ENCODE peak calls at places on chromosomes 13 and 19, in four cellular contexts. One of them, this sample, is unnamed.

GRCh38 chr13:52869050-52869449 is 20.6 kb upstream of the PCDH8 start:
- DNase-seq in ecto neural progenitor cell: no peak
- DNase-seq in stimulated activated CD4-positive, alpha-beta T cell treated with anti-CD3 and anti-CD28 coated beads, Interleukin-1b, Interleukin-23, amount 100 ng/mL, for 1 hour: no peak
- DNase-seq in KBM-7: no peak
- DNase-seq in this sample: no peak

GRCh38 chr13:24360106-24360505 is 50.7 kb downstream of the C1QTNF9 start:
- DNase-seq in KBM-7: no peak
- DNase-seq in stimulated activated CD4-positive, alpha-beta T cell treated with anti-CD3 and anti-CD28 coated beads, Interleukin-1b, Interleukin-23, amount 100 ng/mL, for 1 hour: no peak
- DNase-seq in ecto neural progenitor cell: no peak
- DNase-seq in this sample: no peak

GRCh38 chr19:40523322-40524047 is 53.2 kb upstream of the SHKBP1 start:
- DNase-seq in stimulated activated CD4-positive, alpha-beta T cell treated with anti-CD3 and anti-CD28 coated beads, Interleukin-1b, Interleukin-23, amount 100 ng/mL, for 1 hour: no peak
- DNase-seq in KBM-7: peak
- DNase-seq in ecto neural progenitor cell: peak
- DNase-seq in this sample: no peak

GRCh38 chr13:19672990-19673389 is 39.5 kb downstream of the MPHOSPH8 start:
- DNase-seq in stimulated activated CD4-positive, alpha-beta T cell treated with anti-CD3 and anti-CD28 coated beads, Interleukin-1b, Interleukin-23, amount 100 ng/mL, for 1 hour: no peak
- DNase-seq in KBM-7: no peak
- DNase-seq in ecto neural progenitor cell: no peak
- DNase-seq in this sample: no peak

GRCh38 chr19:19342086-19343015 is 21.7 kb downstream of the MAU2 start:
- DNase-seq in ecto neural progenitor cell: peak
- DNase-seq in KBM-7: peak
- DNase-seq in stimulated activated CD4-positive, alpha-beta T cell treated with anti-CD3 and anti-CD28 coated beads, Interleukin-1b, Interleukin-23, amount 100 ng/mL, for 1 hour: no peak
- DNase-seq in this sample: no peak

GRCh38 chr13:94758571-94758970 is 46.2 kb upstream of the SOX21 start:
- DNase-seq in ecto neural progenitor cell: no peak
- DNase-seq in stimulated activated CD4-positive, alpha-beta T cell treated with anti-CD3 and anti-CD28 coated beads, Interleukin-1b, Interleukin-23, amount 100 ng/mL, for 1 hour: no peak
- DNase-seq in KBM-7: no peak
- DNase-seq in this sample: no peak

GRCh38 chr13:43783820-43784219 is 3.0 kb downstream of the ENOX1 start:
- DNase-seq in ecto neural progenitor cell: no peak
- DNase-seq in KBM-7: peak
- DNase-seq in stimulated activated CD4-positive, alpha-beta T cell treated with anti-CD3 and anti-CD28 coated beads, Interleukin-1b, Interleukin-23, amount 100 ng/mL, for 1 hour: no peak
- DNase-seq in this sample: no peak

GRCh38 chr13:43785681-43786471 is 896 bp downstream of the ENOX1 start:
- DNase-seq in ecto neural progenitor cell: peak
- DNase-seq in KBM-7: peak
- DNase-seq in stimulated activated CD4-positive, alpha-beta T cell treated with anti-CD3 and anti-CD28 coated beads, Interleukin-1b, Interleukin-23, amount 100 ng/mL, for 1 hour: no peak
- DNase-seq in this sample: no peak

GRCh38 chr19:15813916-15814315 is 1.5 kb downstream of the OR10H1 start:
- DNase-seq in ecto neural progenitor cell: no peak
- DNase-seq in KBM-7: no peak
- DNase-seq in stimulated activated CD4-positive, alpha-beta T cell treated with anti-CD3 and anti-CD28 coated beads, Interleukin-1b, Interleukin-23, amount 100 ng/mL, for 1 hour: no peak
- DNase-seq in this sample: no peak

GRCh38 chr13:51869921-51870320 is 8.2 kb downstream of the CCDC70 start:
- DNase-seq in ecto neural progenitor cell: no peak
- DNase-seq in KBM-7: no peak
- DNase-seq in stimulated activated CD4-positive, alpha-beta T cell treated with anti-CD3 and anti-CD28 coated beads, Interleukin-1b, Interleukin-23, amount 100 ng/mL, for 1 hour: no peak
- DNase-seq in this sample: no peak

GRCh38 chr13:46146898-46147297 is 35.1 kb downstream of the LCP1 start:
- DNase-seq in stimulated activated CD4-positive, alpha-beta T cell treated with anti-CD3 and anti-CD28 coated beads, Interleukin-1b, Interleukin-23, amount 100 ng/mL, for 1 hour: no peak
- DNase-seq in KBM-7: no peak
- DNase-seq in ecto neural progenitor cell: peak
- DNase-seq in this sample: no peak

GRCh38 chr13:46578590-46578975 is 25.6 kb downstream of the LRCH1 start:
- DNase-seq in KBM-7: no peak
- DNase-seq in ecto neural progenitor cell: no peak
- DNase-seq in stimulated activated CD4-positive, alpha-beta T cell treated with anti-CD3 and anti-CD28 coated beads, Interleukin-1b, Interleukin-23, amount 100 ng/mL, for 1 hour: no peak
- DNase-seq in this sample: no peak

GRCh38 chr19:3970313-3970807 is 539 bp downstream of the DAPK3 start:
- DNase-seq in ecto neural progenitor cell: no peak
- DNase-seq in stimulated activated CD4-positive, alpha-beta T cell treated with anti-CD3 and anti-CD28 coated beads, Interleukin-1b, Interleukin-23, amount 100 ng/mL, for 1 hour: no peak
- DNase-seq in KBM-7: no peak
- DNase-seq in this sample: no peak

GRCh38 chr13:32060319-32060924 is 28.8 kb downstream of the FRY start:
- DNase-seq in KBM-7: no peak
- DNase-seq in stimulated activated CD4-positive, alpha-beta T cell treated with anti-CD3 and anti-CD28 coated beads, Interleukin-1b, Interleukin-23, amount 100 ng/mL, for 1 hour: no peak
- DNase-seq in ecto neural progenitor cell: no peak
- DNase-seq in this sample: no peak

GRCh38 chr13:44758595-44759221 is 182.6 kb upstream of the TSC22D1 start:
- DNase-seq in KBM-7: no peak
- DNase-seq in stimulated activated CD4-positive, alpha-beta T cell treated with anti-CD3 and anti-CD28 coated beads, Interleukin-1b, Interleukin-23, amount 100 ng/mL, for 1 hour: no peak
- DNase-seq in ecto neural progenitor cell: no peak
- DNase-seq in this sample: no peak

GRCh38 chr13:29886446-29886845 is 36.0 kb upstream of the UBL3 start:
- DNase-seq in KBM-7: no peak
- DNase-seq in stimulated activated CD4-positive, alpha-beta T cell treated with anti-CD3 and anti-CD28 coated beads, Interleukin-1b, Interleukin-23, amount 100 ng/mL, for 1 hour: no peak
- DNase-seq in ecto neural progenitor cell: no peak
- DNase-seq in this sample: no peak

GRCh38 chr19:32870154-32870573 is 597 bp upstream of the SLC7A9 start:
- DNase-seq in stimulated activated CD4-positive, alpha-beta T cell treated with anti-CD3 and anti-CD28 coated beads, Interleukin-1b, Interleukin-23, amount 100 ng/mL, for 1 hour: no peak
- DNase-seq in KBM-7: no peak
- DNase-seq in ecto neural progenitor cell: peak
- DNase-seq in this sample: no peak

GRCh38 chr19:51026554-51026831 is at the start of gene KLK11:
- DNase-seq in KBM-7: no peak
- DNase-seq in ecto neural progenitor cell: no peak
- DNase-seq in stimulated activated CD4-positive, alpha-beta T cell treated with anti-CD3 and anti-CD28 coated beads, Interleukin-1b, Interleukin-23, amount 100 ng/mL, for 1 hour: no peak
- DNase-seq in this sample: no peak

GRCh38 chr19:42284641-42285341 is 15.7 kb downstream of the CIC start:
- DNase-seq in KBM-7: peak
- DNase-seq in ecto neural progenitor cell: peak
- DNase-seq in stimulated activated CD4-positive, alpha-beta T cell treated with anti-CD3 and anti-CD28 coated beads, Interleukin-1b, Interleukin-23, amount 100 ng/mL, for 1 hour: no peak
- DNase-seq in this sample: no peak

GRCh38 chr13:108960006-108960405 is 330.6 kb downstream of the MYO16 start:
- DNase-seq in stimulated activated CD4-positive, alpha-beta T cell treated with anti-CD3 and anti-CD28 coated beads, Interleukin-1b, Interleukin-23, amount 100 ng/mL, for 1 hour: no peak
- DNase-seq in ecto neural progenitor cell: no peak
- DNase-seq in KBM-7: no peak
- DNase-seq in this sample: no peak

GRCh38 chr19:49080392-49080791 is 4.9 kb upstream of the SNRNP70 start:
- DNase-seq in ecto neural progenitor cell: no peak
- DNase-seq in stimulated activated CD4-positive, alpha-beta T cell treated with anti-CD3 and anti-CD28 coated beads, Interleukin-1b, Interleukin-23, amount 100 ng/mL, for 1 hour: no peak
- DNase-seq in KBM-7: no peak
- DNase-seq in this sample: no peak

GRCh38 chr19:29260477-29261317 is 47.7 kb upstream of the UQCRFS1 start:
- DNase-seq in stimulated activated CD4-positive, alpha-beta T cell treated with anti-CD3 and anti-CD28 coated beads, Interleukin-1b, Interleukin-23, amount 100 ng/mL, for 1 hour: no peak
- DNase-seq in KBM-7: peak
- DNase-seq in ecto neural progenitor cell: peak
- DNase-seq in this sample: peak

GRCh38 chr19:54299515-54299914 is 13.5 kb downstream of the LILRA5 start:
- DNase-seq in ecto neural progenitor cell: no peak
- DNase-seq in stimulated activated CD4-positive, alpha-beta T cell treated with anti-CD3 and anti-CD28 coated beads, Interleukin-1b, Interleukin-23, amount 100 ng/mL, for 1 hour: no peak
- DNase-seq in KBM-7: no peak
- DNase-seq in this sample: no peak

GRCh38 chr13:100100115-100100879 is 11.4 kb downstream of the PCCA start:
- DNase-seq in KBM-7: peak
- DNase-seq in stimulated activated CD4-positive, alpha-beta T cell treated with anti-CD3 and anti-CD28 coated beads, Interleukin-1b, Interleukin-23, amount 100 ng/mL, for 1 hour: no peak
- DNase-seq in ecto neural progenitor cell: no peak
- DNase-seq in this sample: no peak

GRCh38 chr13:22926176-22927007 is 254.4 kb upstream of the SGCG start:
- DNase-seq in stimulated activated CD4-positive, alpha-beta T cell treated with anti-CD3 and anti-CD28 coated beads, Interleukin-1b, Interleukin-23, amount 100 ng/mL, for 1 hour: no peak
- DNase-seq in ecto neural progenitor cell: peak
- DNase-seq in KBM-7: no peak
- DNase-seq in this sample: no peak

GRCh38 chr13:114057131-114058050 is 75.0 kb downstream of the RASA3 start:
- DNase-seq in ecto neural progenitor cell: no peak
- DNase-seq in stimulated activated CD4-positive, alpha-beta T cell treated with anti-CD3 and anti-CD28 coated beads, Interleukin-1b, Interleukin-23, amount 100 ng/mL, for 1 hour: no peak
- DNase-seq in KBM-7: no peak
- DNase-seq in this sample: no peak

GRCh38 chr13:114128624-114129522 is 3.5 kb downstream of the RASA3 start:
- DNase-seq in KBM-7: peak
- DNase-seq in stimulated activated CD4-positive, alpha-beta T cell treated with anti-CD3 and anti-CD28 coated beads, Interleukin-1b, Interleukin-23, amount 100 ng/mL, for 1 hour: peak
- DNase-seq in ecto neural progenitor cell: no peak
- DNase-seq in this sample: no peak

GRCh38 chr13:46181799-46182490 is at the start of gene LCP1:
- DNase-seq in KBM-7: peak
- DNase-seq in ecto neural progenitor cell: no peak
- DNase-seq in stimulated activated CD4-positive, alpha-beta T cell treated with anti-CD3 and anti-CD28 coated beads, Interleukin-1b, Interleukin-23, amount 100 ng/mL, for 1 hour: no peak
- DNase-seq in this sample: no peak

GRCh38 chr13:74929436-74929835 is 552.5 kb downstream of the TBC1D4 start:
- DNase-seq in ecto neural progenitor cell: no peak
- DNase-seq in stimulated activated CD4-positive, alpha-beta T cell treated with anti-CD3 and anti-CD28 coated beads, Interleukin-1b, Interleukin-23, amount 100 ng/mL, for 1 hour: no peak
- DNase-seq in KBM-7: no peak
- DNase-seq in this sample: no peak

GRCh38 chr19:51887522-51888498 is at the start of gene ZNF577:
- DNase-seq in ecto neural progenitor cell: peak
- DNase-seq in KBM-7: no peak
- DNase-seq in stimulated activated CD4-positive, alpha-beta T cell treated with anti-CD3 and anti-CD28 coated beads, Interleukin-1b, Interleukin-23, amount 100 ng/mL, for 1 hour: peak
- DNase-seq in this sample: no peak

GRCh38 chr13:45941261-45941660 is 89.7 kb upstream of the SIAH3 start:
- DNase-seq in stimulated activated CD4-positive, alpha-beta T cell treated with anti-CD3 and anti-CD28 coated beads, Interleukin-1b, Interleukin-23, amount 100 ng/mL, for 1 hour: no peak
- DNase-seq in ecto neural progenitor cell: no peak
- DNase-seq in KBM-7: no peak
- DNase-seq in this sample: no peak

GRCh38 chr19:47274891-47275865 is 493 bp downstream of the INAFM1 start:
- DNase-seq in stimulated activated CD4-positive, alpha-beta T cell treated with anti-CD3 and anti-CD28 coated beads, Interleukin-1b, Interleukin-23, amount 100 ng/mL, for 1 hour: no peak
- DNase-seq in KBM-7: peak
- DNase-seq in ecto neural progenitor cell: no peak
- DNase-seq in this sample: no peak

This sample was measured in Panc1.